ENCODE peak calls at places on chromosome 15, in eight cellular contexts. One of them, this sample, is unnamed.

GRCh38 chr15:40593130-40593529 is 919 bp upstream of the KNL1 start:
- DNase-seq in endothelial cell: no peak
- DNase-seq in lower leg skin: no peak
- DNase-seq in PC-3: no peak
- DNase-seq in A549: no peak
- DNase-seq in tibial artery: no peak
- DNase-seq in cardiac muscle cell: no peak
- DNase-seq in RWPE1: no peak
- DNase-seq in this sample: no peak

GRCh38 chr15:81897011-81897677 is 148.7 kb downstream of the MEX3B start:
- DNase-seq in tibial artery: no peak
- DNase-seq in A549: no peak
- DNase-seq in RWPE1: peak; percentile 68
- DNase-seq in lower leg skin: no peak
- DNase-seq in endothelial cell: no peak
- DNase-seq in PC-3: no peak
- DNase-seq in cardiac muscle cell: no peak
- DNase-seq in this sample: peak; percentile 76

GRCh38 chr15:94453227-94453626 is 221.9 kb downstream of the MCTP2 start:
- DNase-seq in tibial artery: no peak
- DNase-seq in RWPE1: peak; percentile 13
- DNase-seq in PC-3: no peak
- DNase-seq in endothelial cell: no peak
- DNase-seq in A549: no peak
- DNase-seq in cardiac muscle cell: no peak
- DNase-seq in lower leg skin: no peak
- DNase-seq in this sample: no peak

GRCh38 chr15:36959746-36960145 is 140.6 kb downstream of the MEIS2 start:
- DNase-seq in PC-3: no peak
- DNase-seq in A549: no peak
- DNase-seq in lower leg skin: no peak
- DNase-seq in tibial artery: no peak
- DNase-seq in cardiac muscle cell: no peak
- DNase-seq in endothelial cell: no peak
- DNase-seq in RWPE1: no peak
- DNase-seq in this sample: no peak

GRCh38 chr15:55873024-55873745 is 120.2 kb downstream of the NEDD4 start:
- DNase-seq in A549: no peak
- DNase-seq in cardiac muscle cell: no peak
- DNase-seq in endothelial cell: no peak
- DNase-seq in tibial artery: no peak
- DNase-seq in RWPE1: no peak
- DNase-seq in lower leg skin: no peak
- DNase-seq in PC-3: no peak
- DNase-seq in this sample: no peak

GRCh38 chr15:36294359-36294758 is 285.1 kb upstream of the CDIN1 start:
- DNase-seq in cardiac muscle cell: peak; percentile 3
- DNase-seq in PC-3: no peak
- DNase-seq in endothelial cell: no peak
- DNase-seq in lower leg skin: no peak
- DNase-seq in RWPE1: no peak
- DNase-seq in A549: no peak
- DNase-seq in tibial artery: no peak
- DNase-seq in this sample: no peak

GRCh38 chr15:81163961-81164800 is 30.1 kb downstream of the CFAP161 start:
- DNase-seq in endothelial cell: no peak
- DNase-seq in lower leg skin: no peak
- DNase-seq in RWPE1: no peak
- DNase-seq in PC-3: no peak
- DNase-seq in A549: no peak
- DNase-seq in cardiac muscle cell: no peak
- DNase-seq in tibial artery: no peak
- DNase-seq in this sample: peak; percentile 90

GRCh38 chr15:78811825-78812183 is 540 bp upstream of the ADAMTS7 start:
- DNase-seq in endothelial cell: peak; percentile 14
- DNase-seq in tibial artery: no peak
- DNase-seq in lower leg skin: no peak
- DNase-seq in A549: no peak
- DNase-seq in cardiac muscle cell: no peak
- DNase-seq in PC-3: no peak
- DNase-seq in RWPE1: no peak
- DNase-seq in this sample: no peak

GRCh38 chr15:91491131-91491950 is 362.2 kb upstream of the SLCO3A1 start:
- DNase-seq in RWPE1: peak; percentile 28
- DNase-seq in cardiac muscle cell: no peak
- DNase-seq in A549: no peak
- DNase-seq in endothelial cell: no peak
- DNase-seq in PC-3: no peak
- DNase-seq in lower leg skin: no peak
- DNase-seq in tibial artery: no peak
- DNase-seq in this sample: no peak

GRCh38 chr15:23566070-23567050 is 886 bp downstream of the MKRN3 start:
- DNase-seq in tibial artery: no peak
- DNase-seq in A549: no peak
- DNase-seq in cardiac muscle cell: no peak
- DNase-seq in RWPE1: no peak
- DNase-seq in endothelial cell: no peak
- DNase-seq in PC-3: peak; percentile 68
- DNase-seq in lower leg skin: no peak
- DNase-seq in this sample: no peak

GRCh38 chr15:31574761-31575160 is 248.1 kb downstream of the KLF13 start:
- DNase-seq in endothelial cell: no peak
- DNase-seq in PC-3: no peak
- DNase-seq in cardiac muscle cell: peak; percentile 39
- DNase-seq in A549: no peak
- DNase-seq in tibial artery: no peak
- DNase-seq in RWPE1: no peak
- DNase-seq in lower leg skin: no peak
- DNase-seq in this sample: no peak

DNA sequence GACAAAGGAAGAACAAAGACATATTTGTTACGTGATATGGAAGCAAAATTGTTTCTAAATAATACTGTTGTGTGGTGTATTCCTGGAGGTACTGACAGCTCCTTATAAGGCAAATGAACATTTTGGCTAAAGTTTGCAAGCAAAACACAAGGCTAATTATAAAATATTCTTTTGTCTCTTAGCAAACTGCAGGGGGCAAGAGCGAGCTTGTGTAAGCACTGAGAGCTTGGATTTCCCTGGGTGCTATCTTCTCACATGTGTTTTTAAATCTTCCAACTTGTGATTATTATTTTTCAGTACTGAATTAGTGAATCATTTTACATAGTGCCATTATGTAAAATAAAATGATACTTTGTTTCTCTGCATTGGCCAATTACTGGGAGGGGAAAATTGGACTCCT is 611.4 kb downstream of the AGBL1 start:
- DNase-seq in A549: no peak
- DNase-seq in lower leg skin: no peak
- DNase-seq in endothelial cell: no peak
- DNase-seq in PC-3: no peak
- DNase-seq in RWPE1: no peak
- DNase-seq in tibial artery: no peak
- DNase-seq in cardiac muscle cell: peak; percentile 29
- DNase-seq in this sample: no peak
- TF ChIP-seq CTCF in A549: no peak
- TF ChIP-seq CTCF in lower leg skin: no peak
- TF ChIP-seq CTCF in endothelial cell: no peak
- TF ChIP-seq CTCF in PC-3: no peak
- TF ChIP-seq CTCF in RWPE1: no peak
- TF ChIP-seq CTCF in tibial artery: no peak
- TF ChIP-seq CTCF in cardiac muscle cell: no peak
- TF ChIP-seq CTCF in this sample: no peak

GRCh38 chr15:89472785-89473256 is 23.6 kb downstream of the RHCG start:
- DNase-seq in tibial artery: no peak
- DNase-seq in cardiac muscle cell: peak; percentile 84
- DNase-seq in PC-3: peak; percentile 75
- DNase-seq in A549: peak; percentile 88
- DNase-seq in lower leg skin: no peak
- DNase-seq in endothelial cell: peak; percentile 90
- DNase-seq in RWPE1: peak; percentile 67
- DNase-seq in this sample: peak; percentile 1
- TF ChIP-seq CTCF in tibial artery: peak; percentile 29
- TF ChIP-seq CTCF in cardiac muscle cell: peak; percentile 88
- TF ChIP-seq CTCF in PC-3: peak; percentile 93
- TF ChIP-seq CTCF in A549: peak; percentile 94
- TF ChIP-seq CTCF in lower leg skin: no peak
- TF ChIP-seq CTCF in endothelial cell: peak; percentile 82
- TF ChIP-seq CTCF in RWPE1: peak; percentile 88
- TF ChIP-seq CTCF in this sample: peak; percentile 67

DNA sequence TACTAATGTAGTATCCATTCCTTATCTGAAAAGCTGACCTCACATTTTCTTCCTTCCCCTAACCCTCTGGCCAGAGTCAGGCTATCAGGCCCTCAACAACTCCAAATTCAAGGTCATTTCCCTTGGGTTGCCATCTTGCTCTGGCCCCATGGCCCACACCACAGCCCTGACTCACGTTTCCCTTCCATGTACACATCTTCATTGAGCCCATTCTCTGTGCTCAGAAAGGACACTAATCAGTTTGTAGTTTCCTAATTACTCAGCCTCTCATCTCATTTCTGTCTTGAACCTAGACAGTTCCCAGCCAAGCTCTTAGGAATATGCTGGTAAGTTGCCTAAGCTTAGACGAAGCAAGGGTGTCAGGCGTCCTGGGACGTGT is 14.9 kb downstream of the TGM5 start:
- DNase-seq in PC-3: no peak
- DNase-seq in endothelial cell: no peak
- DNase-seq in lower leg skin: no peak
- DNase-seq in cardiac muscle cell: no peak
- DNase-seq in RWPE1: no peak
- DNase-seq in tibial artery: no peak
- DNase-seq in A549: no peak
- DNase-seq in this sample: no peak
- TF ChIP-seq CTCF in PC-3: no peak
- TF ChIP-seq CTCF in endothelial cell: no peak
- TF ChIP-seq CTCF in lower leg skin: no peak
- TF ChIP-seq CTCF in cardiac muscle cell: no peak
- TF ChIP-seq CTCF in RWPE1: no peak
- TF ChIP-seq CTCF in tibial artery: no peak
- TF ChIP-seq CTCF in A549: no peak
- TF ChIP-seq CTCF in this sample: no peak

GRCh38 chr15:52731732-52732470 is 52.7 kb upstream of the ATOSA start:
- DNase-seq in tibial artery: no peak
- DNase-seq in RWPE1: no peak
- DNase-seq in A549: no peak
- DNase-seq in lower leg skin: no peak
- DNase-seq in PC-3: no peak
- DNase-seq in endothelial cell: no peak
- DNase-seq in cardiac muscle cell: no peak
- DNase-seq in this sample: no peak

GRCh38 chr15:52731004-52731403 is 51.8 kb upstream of the ATOSA start:
- DNase-seq in tibial artery: no peak
- DNase-seq in lower leg skin: no peak
- DNase-seq in A549: no peak
- DNase-seq in RWPE1: no peak
- DNase-seq in PC-3: no peak
- DNase-seq in cardiac muscle cell: no peak
- DNase-seq in endothelial cell: no peak
- DNase-seq in this sample: no peak

GRCh38 chr15:52730594-52730993 is 51.4 kb upstream of the ATOSA start:
- DNase-seq in PC-3: no peak
- DNase-seq in A549: no peak
- DNase-seq in lower leg skin: no peak
- DNase-seq in cardiac muscle cell: no peak
- DNase-seq in endothelial cell: no peak
- DNase-seq in tibial artery: no peak
- DNase-seq in RWPE1: no peak
- DNase-seq in this sample: no peak

GRCh38 chr15:52728899-52729298 is 49.7 kb upstream of the ATOSA start:
- DNase-seq in RWPE1: peak; percentile 70
- DNase-seq in PC-3: peak; percentile 67
- DNase-seq in A549: no peak
- DNase-seq in endothelial cell: no peak
- DNase-seq in lower leg skin: no peak
- DNase-seq in cardiac muscle cell: no peak
- DNase-seq in tibial artery: no peak
- DNase-seq in this sample: peak; percentile 7

DNA sequence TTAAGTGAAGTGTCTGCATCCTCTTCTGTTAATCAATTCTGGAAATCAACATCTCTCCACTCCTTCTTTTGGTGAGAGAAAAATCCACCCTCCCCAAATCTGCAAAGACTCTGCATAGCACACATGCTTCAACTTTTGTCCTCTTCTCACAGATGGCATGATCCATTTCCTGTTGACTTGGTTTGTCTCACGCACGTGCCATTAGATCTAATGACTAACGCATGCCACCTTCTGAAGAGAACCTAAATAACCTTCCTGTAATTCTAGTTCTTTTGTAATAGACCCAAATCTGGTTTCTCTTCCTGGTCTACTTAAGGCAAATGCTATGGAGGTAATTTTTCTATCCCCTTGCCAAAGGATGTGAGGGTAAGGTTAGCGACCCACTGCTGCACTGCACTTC is 51.0 kb upstream of the ATOSA start:
- DNase-seq in cardiac muscle cell: no peak
- DNase-seq in A549: no peak
- DNase-seq in PC-3: peak; percentile 34
- DNase-seq in lower leg skin: peak; percentile 40
- DNase-seq in endothelial cell: no peak
- DNase-seq in tibial artery: peak; percentile 24
- DNase-seq in RWPE1: peak; percentile 38
- DNase-seq in this sample: no peak
- TF ChIP-seq CTCF in cardiac muscle cell: no peak
- TF ChIP-seq CTCF in A549: no peak
- TF ChIP-seq CTCF in PC-3: no peak
- TF ChIP-seq CTCF in lower leg skin: no peak
- TF ChIP-seq CTCF in endothelial cell: no peak
- TF ChIP-seq CTCF in tibial artery: no peak
- TF ChIP-seq CTCF in RWPE1: no peak
- TF ChIP-seq CTCF in this sample: no peak

This sample was measured in AG04450.